ENCODE peak calls at places on chromosome 3, in ten cellular contexts. R, H, U, C, S, L, W, E, G and V are unnamed samples.

GRCh38 chr3:149783576-149783975 is 8.8 kb downstream of the ANKUB1 start:
- DNase-seq in R (peak), H (no peak), U (no peak), C (no peak), S (no peak), L (no peak), W (no peak), E (peak), G (no peak), V (no peak)

GRCh38 chr3:45224824-45225464 is 1.1 kb downstream of the TMEM158 start:
- DNase-seq in R (peak), H (peak), U (peak), C (peak), S (peak), L (no peak), W (peak), E (peak), G (peak), V (peak)

GRCh38 chr3:149142647-149143046 is 13.2 kb downstream of the HPS3 start:
- DNase-seq in R (no peak), H (no peak), U (no peak), C (no peak), S (no peak), L (no peak), W (no peak), E (no peak), G (no peak), V (no peak)

GRCh38 chr3:134869153-134869726 is 74.2 kb downstream of the EPHB1 start:
- DNase-seq in R (no peak), H (no peak), U (no peak), C (no peak), S (no peak), L (no peak), W (no peak), E (no peak), G (no peak), V (no peak)

GRCh38 chr3:194031349-194031748 is 104.6 kb upstream of the HES1 start:
- DNase-seq in R (no peak), H (no peak), U (no peak), C (no peak), S (no peak), L (no peak), W (no peak), E (no peak), G (no peak), V (no peak)

GRCh38 chr3:22977650-22978289 is 225.4 kb upstream of the UBE2E2 start:
- DNase-seq in R (no peak), H (no peak), U (no peak), C (no peak), S (no peak), L (no peak), W (no peak), E (no peak), G (no peak), V (no peak)

GRCh38 chr3:49244589-49245205 is 32.3 kb downstream of the C3orf62 start:
- DNase-seq in R (peak), H (no peak), U (no peak), C (no peak), S (no peak), L (no peak), W (no peak), E (no peak), G (peak), V (no peak)

GRCh38 chr3:44976002-44976815 is at the start of the genes EXOSC7 and ZDHHC3:
- DNase-seq in R (peak), H (peak), U (peak), C (peak), S (peak), L (peak), W (peak), E (peak), G (peak), V (peak)

GRCh38 chr3:146274833-146275232 is 23.9 kb upstream of the PLSCR4 start:
- DNase-seq in R (no peak), H (no peak), U (no peak), C (no peak), S (no peak), L (no peak), W (no peak), E (no peak), G (no peak), V (no peak)

GRCh38 chr3:195442573-195443390 is at the start of gene ACAP2:
- DNase-seq in R (peak), H (peak), U (peak), C (peak), S (peak), L (peak), W (peak), E (peak), G (peak), V (peak)

GRCh38 chr3:186281172-186281571 is 80.9 kb downstream of the DGKG start:
- DNase-seq in R (peak), H (no peak), U (no peak), C (no peak), S (no peak), L (no peak), W (no peak), E (no peak), G (no peak), V (no peak)

GRCh38 chr3:172106989-172107388 is 67.6 kb downstream of the FNDC3B start:
- DNase-seq in R (no peak), H (no peak), U (no peak), C (peak), S (no peak), L (no peak), W (peak), E (no peak), G (no peak), V (no peak)

GRCh38 chr3:30516238-30516637 is 90.2 kb upstream of the TGFBR2 start:
- DNase-seq in R (no peak), H (no peak), U (no peak), C (no peak), S (no peak), L (no peak), W (no peak), E (no peak), G (no peak), V (no peak)

GRCh38 chr3:16247282-16248058 is 17.3 kb downstream of the DPH3 start:
- DNase-seq in R (peak), H (peak), U (peak), C (peak), S (peak), L (no peak), W (peak), E (peak), G (peak), V (peak)

GRCh38 chr3:89571707-89572106 is 464.3 kb downstream of the EPHA3 start:
- DNase-seq in R (no peak), H (no peak), U (no peak), C (no peak), S (no peak), L (no peak), W (no peak), E (no peak), G (no peak), V (peak)

GRCh38 chr3:197901626-197902025 is 48.4 kb upstream of the RPL35A start:
- DNase-seq in R (no peak), H (no peak), U (no peak), C (no peak), S (no peak), L (peak), W (no peak), E (no peak), G (no peak), V (no peak)

GRCh38 chr3:34183581-34184313 is 385.3 kb downstream of the PDCD6IP start:
- DNase-seq in R (no peak), H (no peak), U (no peak), C (no peak), S (no peak), L (no peak), W (no peak), E (no peak), G (no peak), V (no peak)

GRCh38 chr3:52088445-52089367 is 32.3 kb upstream of the DUSP7 start:
- DNase-seq in R (no peak), H (no peak), U (no peak), C (no peak), S (no peak), L (no peak), W (no peak), E (peak), G (no peak), V (peak)

DNA sequence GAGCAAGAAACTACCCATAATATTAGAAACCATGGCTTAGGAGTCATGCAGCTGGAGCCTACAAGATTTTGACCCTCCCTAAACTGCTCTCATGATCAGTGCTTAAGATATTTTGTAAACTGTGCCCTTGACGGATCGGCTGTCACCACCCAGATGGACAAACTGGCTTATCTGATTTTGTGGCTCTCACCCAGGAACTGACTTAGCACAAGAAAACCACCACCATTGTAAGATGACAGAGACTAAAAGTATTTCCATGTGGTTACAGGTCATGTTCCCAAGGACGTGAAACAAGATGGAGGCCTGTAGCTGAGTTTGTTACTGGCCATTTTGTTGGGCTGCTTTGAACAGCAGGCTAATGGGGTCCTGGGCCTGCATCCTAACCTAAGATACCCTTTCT is 940.9 kb downstream of the OTOL1 start:
- DNase-seq in R (no peak), H (no peak), U (no peak), C (no peak), S (no peak), L (no peak), W (no peak), E (no peak), G (no peak), V (no peak)
- H3K27ac ChIP-seq in R (no peak), H (no peak), U (no peak), C (no peak), S (no peak), L (no peak), W (no peak), E (no peak), G (no peak), V (no peak)

GRCh38 chr3:8713901-8714759 is 19.5 kb upstream of the CAV3 start:
- DNase-seq in R (peak), H (no peak), U (no peak), C (no peak), S (no peak), L (no peak), W (no peak), E (peak), G (no peak), V (no peak)

GRCh38 chr3:8712871-8713360 is 20.7 kb upstream of the CAV3 start:
- DNase-seq in R (no peak), H (no peak), U (no peak), C (no peak), S (no peak), L (no peak), W (no peak), E (no peak), G (no peak), V (no peak)

GRCh38 chr3:8709801-8710524 is 23.6 kb upstream of the CAV3 start:
- DNase-seq in R (no peak), H (no peak), U (no peak), C (no peak), S (no peak), L (no peak), W (peak), E (peak), G (no peak), V (no peak)

GRCh38 chr3:8709287-8709686 is 24.3 kb upstream of the CAV3 start:
- DNase-seq in R (no peak), H (no peak), U (no peak), C (no peak), S (no peak), L (peak), W (no peak), E (no peak), G (no peak), V (no peak)

DNA sequence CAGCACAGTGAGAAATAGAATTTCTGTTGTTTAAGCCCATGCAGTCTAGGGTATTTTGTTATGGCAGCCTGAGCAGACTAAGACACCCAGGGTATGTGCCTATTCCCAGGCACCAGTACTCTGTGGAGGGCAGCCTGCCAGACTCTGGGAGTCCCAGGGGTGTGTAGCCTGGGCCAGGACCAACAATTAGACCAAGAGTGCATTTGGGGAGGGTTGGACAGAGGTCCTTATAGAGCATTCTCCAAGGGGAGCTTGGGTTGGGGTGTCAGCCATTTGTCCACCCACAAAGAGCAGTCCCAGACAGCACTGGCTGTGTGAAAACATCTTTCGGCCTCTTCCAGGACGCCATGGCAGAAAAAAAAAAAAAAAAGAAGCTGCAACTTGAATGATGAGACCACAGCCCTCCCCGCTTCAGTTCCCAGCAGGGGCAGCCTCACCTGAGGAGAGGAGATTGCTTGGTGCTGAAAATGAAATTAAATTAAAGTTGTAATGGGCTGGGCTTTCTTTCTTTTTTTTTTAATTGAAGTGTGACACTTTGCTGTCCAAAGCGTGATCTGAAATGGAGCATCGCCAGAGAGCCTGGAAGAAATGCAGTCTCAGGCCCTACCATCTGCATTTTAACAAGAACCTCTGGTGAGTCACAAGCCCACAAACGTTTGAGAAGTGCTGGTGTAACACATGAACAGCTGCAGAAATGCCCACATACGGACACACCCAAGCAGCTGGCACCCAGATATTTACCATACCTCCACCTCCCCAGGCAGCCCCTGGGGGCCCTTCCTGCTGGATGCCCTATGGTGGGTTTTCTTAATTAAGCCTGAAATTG is 21.3 kb upstream of the CAV3 start:
- DNase-seq in R (no peak), H (no peak), U (no peak), C (no peak), S (no peak), L (no peak), W (no peak), E (no peak), G (no peak), V (no peak)
- TF ChIP-seq EP300 in R (no peak), H (no peak), U (no peak), C (no peak), S (no peak), L (no peak), W (no peak), E (no peak), G (no peak), V (no peak)

GRCh38 chr3:155334897-155335883 is 41.7 kb upstream of the STRIT1 start:
- DNase-seq in R (no peak), H (no peak), U (no peak), C (no peak), S (no peak), L (no peak), W (no peak), E (no peak), G (no peak), V (no peak)
- TF ChIP-seq POLR2A in R (no peak), H (no peak), U (no peak), C (no peak), S (no peak), L (no peak), W (no peak), E (no peak), G (no peak), V (no peak)

DNA sequence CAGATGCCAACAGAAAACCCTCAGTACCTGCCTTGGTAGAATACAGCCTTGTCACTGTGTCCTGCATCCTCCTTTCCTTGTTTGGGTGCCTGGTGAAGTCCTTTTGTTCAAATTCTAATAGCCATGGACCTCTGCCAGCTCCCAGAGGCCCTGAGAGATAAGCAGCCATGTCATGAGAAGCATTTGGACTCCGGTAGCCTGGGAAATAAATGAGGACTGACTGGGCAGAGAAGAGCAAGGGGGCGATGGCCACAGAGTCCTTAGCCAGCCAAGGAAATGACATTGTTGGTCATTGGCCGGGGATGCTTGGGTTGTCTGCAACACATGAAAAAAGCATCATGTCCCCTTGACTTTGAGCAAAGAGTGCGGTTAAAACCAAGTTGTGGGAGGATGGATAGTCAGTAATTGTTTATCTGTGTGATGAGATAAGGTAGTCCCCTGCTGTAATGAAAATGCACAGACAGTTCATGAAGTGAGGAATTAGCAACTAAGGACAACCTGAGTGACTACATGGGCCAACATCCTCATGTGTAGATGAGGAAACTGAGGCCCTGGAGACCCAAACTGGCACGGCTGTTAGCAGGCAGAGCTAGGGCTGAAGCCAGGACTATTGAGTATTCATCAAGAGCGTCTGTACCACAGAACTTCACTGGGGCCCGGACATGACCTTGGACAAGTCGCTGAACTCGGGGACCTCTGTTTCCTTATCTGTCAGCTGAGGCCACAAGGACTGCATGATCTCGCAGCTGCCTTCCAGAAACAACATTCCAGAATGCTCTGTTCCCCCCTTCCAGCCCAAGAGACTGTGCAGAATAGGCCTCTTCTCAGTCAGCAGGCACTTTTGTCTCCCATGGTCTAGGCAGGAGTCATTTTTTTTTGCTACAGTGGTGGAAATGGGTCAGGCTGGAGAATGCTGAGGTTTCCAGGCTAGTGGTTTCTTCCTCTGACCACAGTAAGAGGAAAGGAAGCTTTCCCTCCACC is 90.5 kb upstream of the CTDSPL start:
- DNase-seq in R (no peak), H (peak), U (no peak), C (no peak), S (no peak), L (no peak), W (peak), E (no peak), G (no peak), V (no peak)
- H3K27ac ChIP-seq in R (no peak), H (no peak), U (no peak), C (no peak), S (no peak), L (no peak), W (no peak), E (no peak), G (no peak), V (peak)

GRCh38 chr3:101567528-101568317 is 6.1 kb downstream of the TRMT10C start:
- DNase-seq in R (no peak), H (no peak), U (no peak), C (no peak), S (no peak), L (no peak), W (no peak), E (no peak), G (no peak), V (no peak)
- TF ChIP-seq EP300 in R (no peak), H (no peak), U (no peak), C (no peak), S (no peak), L (no peak), W (no peak), E (no peak), G (no peak), V (no peak)

DNA sequence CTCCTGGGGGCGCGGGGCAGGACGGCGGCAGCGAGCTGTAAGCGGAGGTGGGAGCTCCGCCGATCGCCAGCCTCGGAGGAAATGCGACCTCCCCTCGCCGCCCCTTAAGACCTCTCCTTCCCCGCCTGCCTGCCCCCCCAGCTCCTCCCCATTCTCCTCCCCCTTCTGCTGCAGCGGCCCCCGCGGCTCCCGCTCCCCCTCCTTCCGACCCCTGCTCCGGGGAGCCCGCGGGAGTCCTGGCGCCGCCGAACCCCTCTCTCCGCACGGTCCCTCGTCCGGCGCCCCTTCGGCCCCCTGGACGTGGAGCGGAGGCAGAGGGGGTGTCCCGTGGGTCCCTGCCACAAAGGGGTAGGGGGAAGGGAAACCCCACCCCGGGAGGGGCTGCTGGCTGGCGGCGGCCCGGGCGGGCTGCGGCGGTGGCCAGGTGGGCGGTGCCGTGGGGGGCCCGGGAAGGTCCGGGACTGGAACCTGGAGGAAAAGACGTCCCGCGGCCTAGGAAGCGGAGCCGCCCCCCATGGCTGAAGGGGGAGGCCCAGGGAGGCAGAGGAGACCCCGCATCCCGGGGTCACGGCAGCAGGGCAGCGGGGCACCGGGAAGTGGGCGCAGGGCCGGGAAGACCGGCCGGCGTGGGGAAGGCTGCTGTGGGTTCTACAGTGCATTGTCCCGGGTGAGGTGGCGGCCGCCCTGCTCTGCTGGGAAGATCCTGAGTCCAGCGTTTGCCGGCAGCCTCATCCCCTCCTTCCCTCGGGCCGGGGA is at the start of gene FSTL1:
- DNase-seq in R (no peak), H (peak), U (peak), C (peak), S (no peak), L (no peak), W (no peak), E (no peak), G (peak), V (peak)
- TF ChIP-seq POLR2A in R (peak), H (peak), U (peak), C (peak), S (peak), L (peak), W (no peak), E (no peak), G (peak), V (no peak)

GRCh38 chr3:36989000-36989399 is 3.9 kb downstream of the EPM2AIP1 start:
- DNase-seq in R (no peak), H (no peak), U (no peak), C (no peak), S (no peak), L (no peak), W (no peak), E (no peak), G (no peak), V (no peak)
- H3K27ac ChIP-seq in R (no peak), H (no peak), U (no peak), C (no peak), S (no peak), L (no peak), W (no peak), E (no peak), G (peak), V (no peak)